ENCODE peak calls at places on chromosome 14, in seven cellular contexts. One of them, this sample, is unnamed.

GRCh38 chr14:63928744-63929174 is 76.0 kb downstream of the SYNE2 start:
- DNase-seq in endothelial cell: no peak
- DNase-seq in lower lobe of right lung: no peak
- DNase-seq in osteoblast: no peak
- DNase-seq in AG09309: no peak
- DNase-seq in progenitor cell of endocrine pancreas: no peak
- DNase-seq in BE2C: no peak
- DNase-seq in this sample: no peak

GRCh38 chr14:65131176-65131765 is 29.0 kb upstream of the MAX start:
- DNase-seq in endothelial cell: no peak
- DNase-seq in osteoblast: peak
- DNase-seq in BE2C: no peak
- DNase-seq in progenitor cell of endocrine pancreas: no peak
- DNase-seq in lower lobe of right lung: no peak
- DNase-seq in AG09309: peak
- DNase-seq in this sample: no peak

GRCh38 chr14:75980856-75981255 is 939 bp downstream of the TGFB3 start:
- DNase-seq in BE2C: no peak
- DNase-seq in AG09309: no peak
- DNase-seq in osteoblast: peak
- DNase-seq in lower lobe of right lung: no peak
- DNase-seq in endothelial cell: no peak
- DNase-seq in progenitor cell of endocrine pancreas: no peak
- DNase-seq in this sample: no peak

GRCh38 chr14:90619911-90620310 is 196.3 kb downstream of the TTC7B start:
- DNase-seq in AG09309: no peak
- DNase-seq in osteoblast: no peak
- DNase-seq in endothelial cell: no peak
- DNase-seq in progenitor cell of endocrine pancreas: no peak
- DNase-seq in BE2C: no peak
- DNase-seq in lower lobe of right lung: no peak
- DNase-seq in this sample: no peak

GRCh38 chr14:95871531-95871930 is 5.1 kb upstream of the TUNAR start:
- DNase-seq in BE2C: no peak
- DNase-seq in AG09309: no peak
- DNase-seq in osteoblast: no peak
- DNase-seq in endothelial cell: no peak
- DNase-seq in lower lobe of right lung: no peak
- DNase-seq in progenitor cell of endocrine pancreas: no peak
- DNase-seq in this sample: no peak

GRCh38 chr14:59190372-59190771 is 1.9 kb downstream of the DAAM1 start:
- DNase-seq in osteoblast: no peak
- DNase-seq in BE2C: peak
- DNase-seq in AG09309: no peak
- DNase-seq in endothelial cell: no peak
- DNase-seq in lower lobe of right lung: no peak
- DNase-seq in progenitor cell of endocrine pancreas: no peak
- DNase-seq in this sample: no peak

GRCh38 chr14:50083467-50084337 is 32.7 kb downstream of the VCPKMT start:
- DNase-seq in osteoblast: peak
- DNase-seq in progenitor cell of endocrine pancreas: no peak
- DNase-seq in BE2C: no peak
- DNase-seq in lower lobe of right lung: no peak
- DNase-seq in AG09309: no peak
- DNase-seq in endothelial cell: no peak
- DNase-seq in this sample: no peak

GRCh38 chr14:95098984-95099599 is 58.2 kb downstream of the DICER1 start:
- DNase-seq in progenitor cell of endocrine pancreas: peak
- DNase-seq in lower lobe of right lung: peak
- DNase-seq in BE2C: peak
- DNase-seq in endothelial cell: peak
- DNase-seq in osteoblast: peak
- DNase-seq in AG09309: peak
- DNase-seq in this sample: peak

GRCh38 chr14:21379338-21379737 is 4.5 kb downstream of the SUPT16H start:
- DNase-seq in endothelial cell: no peak
- DNase-seq in AG09309: no peak
- DNase-seq in osteoblast: no peak
- DNase-seq in BE2C: no peak
- DNase-seq in lower lobe of right lung: no peak
- DNase-seq in progenitor cell of endocrine pancreas: no peak
- DNase-seq in this sample: no peak

GRCh38 chr14:69612014-69612758 is 790 bp downstream of the SUSD6 start:
- DNase-seq in osteoblast: peak
- DNase-seq in progenitor cell of endocrine pancreas: no peak
- DNase-seq in lower lobe of right lung: peak
- DNase-seq in endothelial cell: peak
- DNase-seq in AG09309: no peak
- DNase-seq in BE2C: peak
- DNase-seq in this sample: no peak

GRCh38 chr14:36845346-36846042 is 183.8 kb downstream of the PAX9 start:
- DNase-seq in AG09309: no peak
- DNase-seq in osteoblast: no peak
- DNase-seq in progenitor cell of endocrine pancreas: no peak
- DNase-seq in lower lobe of right lung: no peak
- DNase-seq in endothelial cell: no peak
- DNase-seq in BE2C: no peak
- DNase-seq in this sample: peak

GRCh38 chr14:33163109-33163508 is 224.4 kb downstream of the NPAS3 start:
- DNase-seq in AG09309: no peak
- DNase-seq in osteoblast: no peak
- DNase-seq in lower lobe of right lung: no peak
- DNase-seq in BE2C: no peak
- DNase-seq in progenitor cell of endocrine pancreas: no peak
- DNase-seq in endothelial cell: no peak
- DNase-seq in this sample: no peak

GRCh38 chr14:68668531-68668930 is 124.3 kb downstream of the ZFP36L1 start:
- DNase-seq in osteoblast: no peak
- DNase-seq in progenitor cell of endocrine pancreas: no peak
- DNase-seq in endothelial cell: no peak
- DNase-seq in lower lobe of right lung: no peak
- DNase-seq in BE2C: no peak
- DNase-seq in AG09309: no peak
- DNase-seq in this sample: no peak

GRCh38 chr14:59028476-59029202 is 159.8 kb upstream of the DAAM1 start:
- DNase-seq in osteoblast: peak
- DNase-seq in endothelial cell: peak
- DNase-seq in lower lobe of right lung: peak
- DNase-seq in BE2C: peak
- DNase-seq in progenitor cell of endocrine pancreas: peak
- DNase-seq in AG09309: peak
- DNase-seq in this sample: peak

GRCh38 chr14:26180221-26180620 is 417.6 kb downstream of the NOVA1 start:
- DNase-seq in endothelial cell: no peak
- DNase-seq in lower lobe of right lung: no peak
- DNase-seq in AG09309: no peak
- DNase-seq in BE2C: no peak
- DNase-seq in progenitor cell of endocrine pancreas: no peak
- DNase-seq in osteoblast: no peak
- DNase-seq in this sample: no peak

GRCh38 chr14:34465069-34465859 is 3.2 kb upstream of the SPTSSA start:
- DNase-seq in osteoblast: no peak
- DNase-seq in BE2C: no peak
- DNase-seq in AG09309: no peak
- DNase-seq in progenitor cell of endocrine pancreas: no peak
- DNase-seq in lower lobe of right lung: no peak
- DNase-seq in endothelial cell: no peak
- DNase-seq in this sample: no peak

GRCh38 chr14:95652690-95653089 is 33.5 kb upstream of the TCL1B start:
- DNase-seq in progenitor cell of endocrine pancreas: no peak
- DNase-seq in BE2C: no peak
- DNase-seq in lower lobe of right lung: no peak
- DNase-seq in AG09309: no peak
- DNase-seq in osteoblast: no peak
- DNase-seq in endothelial cell: no peak
- DNase-seq in this sample: no peak

GRCh38 chr14:94517641-94518257 is 8.5 kb upstream of the SERPINA12 start:
- DNase-seq in progenitor cell of endocrine pancreas: no peak
- DNase-seq in lower lobe of right lung: no peak
- DNase-seq in BE2C: no peak
- DNase-seq in osteoblast: no peak
- DNase-seq in AG09309: no peak
- DNase-seq in endothelial cell: no peak
- DNase-seq in this sample: no peak

DNA sequence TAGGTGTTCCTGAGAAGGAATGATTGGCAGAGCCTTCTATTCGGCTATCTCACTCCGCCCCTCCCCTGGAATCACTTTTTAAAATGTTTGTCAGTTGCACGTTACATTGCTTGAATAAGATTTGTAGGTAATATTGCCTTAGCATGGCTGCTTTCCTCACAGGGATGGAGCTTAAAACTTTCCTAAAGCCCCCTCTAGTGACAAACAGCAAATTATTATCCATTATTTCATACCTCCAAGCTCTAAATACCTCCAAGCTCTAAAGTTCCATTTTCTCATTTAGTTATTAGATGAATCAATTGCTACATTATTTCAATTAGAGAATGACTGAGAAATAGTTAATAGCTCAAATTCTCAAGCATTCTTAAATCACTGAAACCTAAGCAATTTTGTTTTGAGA is 5.1 kb upstream of the SPATA7 start:
- DNase-seq in BE2C: no peak
- DNase-seq in progenitor cell of endocrine pancreas: no peak
- DNase-seq in endothelial cell: no peak
- DNase-seq in AG09309: no peak
- DNase-seq in osteoblast: no peak
- DNase-seq in lower lobe of right lung: no peak
- DNase-seq in this sample: no peak
- TF ChIP-seq CTCF in BE2C: peak
- TF ChIP-seq CTCF in progenitor cell of endocrine pancreas: peak
- TF ChIP-seq CTCF in endothelial cell: no peak
- TF ChIP-seq CTCF in AG09309: peak
- TF ChIP-seq CTCF in osteoblast: peak
- TF ChIP-seq CTCF in lower lobe of right lung: no peak
- TF ChIP-seq CTCF in this sample: peak

GRCh38 chr14:74942608-74943007 is 12.8 kb downstream of the PGF start:
- DNase-seq in BE2C: no peak
- DNase-seq in AG09309: no peak
- DNase-seq in endothelial cell: no peak
- DNase-seq in osteoblast: peak
- DNase-seq in lower lobe of right lung: no peak
- DNase-seq in progenitor cell of endocrine pancreas: no peak
- DNase-seq in this sample: no peak

GRCh38 chr14:74945852-74946658 is 9.3 kb downstream of the PGF start:
- DNase-seq in lower lobe of right lung: peak
- DNase-seq in progenitor cell of endocrine pancreas: peak
- DNase-seq in BE2C: peak
- DNase-seq in osteoblast: peak
- DNase-seq in endothelial cell: peak
- DNase-seq in AG09309: no peak
- DNase-seq in this sample: no peak

GRCh38 chr14:74946659-74947281 is 8.6 kb downstream of the PGF start:
- DNase-seq in endothelial cell: no peak
- DNase-seq in BE2C: peak
- DNase-seq in progenitor cell of endocrine pancreas: no peak
- DNase-seq in AG09309: no peak
- DNase-seq in osteoblast: no peak
- DNase-seq in lower lobe of right lung: no peak
- DNase-seq in this sample: no peak

GRCh38 chr14:74947353-74948227 is 7.8 kb downstream of the PGF start:
- DNase-seq in endothelial cell: no peak
- DNase-seq in lower lobe of right lung: no peak
- DNase-seq in BE2C: no peak
- DNase-seq in AG09309: no peak
- DNase-seq in progenitor cell of endocrine pancreas: no peak
- DNase-seq in osteoblast: peak
- DNase-seq in this sample: no peak

DNA sequence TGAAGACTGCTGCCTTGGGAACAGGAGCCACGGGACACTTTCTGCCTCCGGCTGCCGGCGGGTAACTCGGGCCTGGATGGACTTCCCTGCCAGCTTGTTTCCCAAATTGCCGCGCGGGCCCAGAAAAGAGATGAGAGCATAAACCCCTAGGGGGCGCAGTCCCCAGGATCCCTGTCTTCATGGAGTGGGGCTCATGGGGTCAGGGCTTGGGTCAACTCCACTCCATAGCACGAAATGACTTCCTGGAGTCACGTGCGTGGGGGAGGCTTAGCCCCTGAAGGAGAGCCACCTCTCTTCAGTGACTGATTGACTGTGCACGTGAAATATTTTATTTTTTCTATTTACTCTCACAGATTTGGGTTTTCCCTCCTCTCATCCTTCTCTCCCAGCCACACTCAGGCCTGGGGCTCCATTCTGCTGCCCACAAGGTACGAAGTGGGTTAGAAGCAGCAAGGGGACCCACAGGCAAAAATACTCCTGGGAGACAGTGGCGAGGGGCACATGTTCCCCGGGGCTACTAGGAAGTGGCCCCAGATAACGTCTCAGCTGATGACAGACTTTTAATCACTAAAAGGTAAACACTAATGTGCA is 10.0 kb downstream of the PGF start:
- DNase-seq in BE2C: peak
- DNase-seq in progenitor cell of endocrine pancreas: peak
- DNase-seq in osteoblast: peak
- DNase-seq in endothelial cell: peak
- DNase-seq in lower lobe of right lung: no peak
- DNase-seq in AG09309: no peak
- DNase-seq in this sample: no peak
- TF ChIP-seq CTCF in BE2C: peak
- TF ChIP-seq CTCF in progenitor cell of endocrine pancreas: peak
- TF ChIP-seq CTCF in osteoblast: peak
- TF ChIP-seq CTCF in endothelial cell: peak
- TF ChIP-seq CTCF in lower lobe of right lung: peak
- TF ChIP-seq CTCF in AG09309: peak
- TF ChIP-seq CTCF in this sample: peak

GRCh38 chr14:47567273-47567672 is 108.1 kb downstream of the MDGA2 start:
- DNase-seq in lower lobe of right lung: no peak
- DNase-seq in osteoblast: no peak
- DNase-seq in progenitor cell of endocrine pancreas: no peak
- DNase-seq in AG09309: no peak
- DNase-seq in endothelial cell: no peak
- DNase-seq in BE2C: no peak
- DNase-seq in this sample: no peak
- TF ChIP-seq CTCF in lower lobe of right lung: no peak
- TF ChIP-seq CTCF in osteoblast: no peak
- TF ChIP-seq CTCF in progenitor cell of endocrine pancreas: no peak
- TF ChIP-seq CTCF in AG09309: no peak
- TF ChIP-seq CTCF in endothelial cell: no peak
- TF ChIP-seq CTCF in BE2C: no peak
- TF ChIP-seq CTCF in this sample: no peak

DNA sequence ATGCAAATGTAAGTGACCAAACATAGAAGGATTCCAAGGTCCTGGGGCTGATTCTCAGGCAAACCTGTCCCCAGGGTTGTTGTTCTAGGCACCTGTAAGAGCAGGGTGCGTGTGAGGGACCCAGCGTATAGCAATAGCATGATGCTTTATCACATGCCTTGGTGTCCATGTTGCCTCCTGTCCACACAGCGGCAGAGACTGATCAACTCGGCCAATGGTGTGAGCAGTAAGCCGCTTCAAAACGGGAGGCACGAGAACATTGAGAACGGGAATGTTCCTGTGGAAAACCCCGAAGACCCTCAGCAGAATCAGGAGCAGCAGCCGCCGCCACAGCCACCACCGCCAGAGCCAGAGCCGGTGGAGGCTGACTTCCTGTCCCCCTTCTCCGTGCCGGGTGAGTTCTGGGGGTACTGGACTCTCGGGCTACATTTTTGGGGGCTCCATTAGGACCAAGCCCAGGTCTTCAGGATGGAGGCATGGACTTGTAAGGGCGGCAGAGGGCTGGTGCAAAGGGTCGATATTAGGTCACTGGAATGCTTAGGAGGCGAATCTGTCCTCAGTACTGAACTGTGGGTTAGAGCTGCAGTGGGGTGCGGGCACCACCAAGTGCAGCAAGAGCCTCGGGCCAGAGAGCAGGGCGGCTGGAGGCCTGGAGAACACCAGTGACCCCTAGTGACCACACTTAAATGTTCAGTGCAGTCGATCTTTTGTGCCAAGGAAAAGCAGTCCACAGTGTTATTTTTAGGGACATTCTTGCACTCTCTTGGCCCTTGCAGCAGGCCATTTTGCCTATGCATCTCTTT is 57.2 kb upstream of the RIN3 start:
- DNase-seq in progenitor cell of endocrine pancreas: peak
- DNase-seq in lower lobe of right lung: peak
- DNase-seq in BE2C: peak
- DNase-seq in endothelial cell: peak
- DNase-seq in AG09309: no peak
- DNase-seq in osteoblast: peak
- DNase-seq in this sample: peak
- TF ChIP-seq CTCF in progenitor cell of endocrine pancreas: peak
- TF ChIP-seq CTCF in lower lobe of right lung: peak
- TF ChIP-seq CTCF in BE2C: peak
- TF ChIP-seq CTCF in endothelial cell: peak
- TF ChIP-seq CTCF in AG09309: peak
- TF ChIP-seq CTCF in osteoblast: peak
- TF ChIP-seq CTCF in this sample: peak